ENCODE peak calls at places on chromosomes 2 and 18, in ten cellular contexts. One of them, this sample, is unnamed.

GRCh38 chr2:241991236-241991635 is 121.7 kb downstream of the RTP5 start:
- DNase-seq in stimulated activated CD8-positive, alpha-beta memory T cell treated with anti-CD3 and anti-CD28 coated beads, Interleukin-15, amount 100 ng/mL, for 24 hours: no peak
- DNase-seq in body of pancreas: no peak
- DNase-seq in stimulated activated CD4-positive, alpha-beta T cell treated with anti-CD3 and anti-CD28 coated beads, Interleukin-1b, Interleukin-23, amount 100 ng/mL, for 1 hour: no peak
- DNase-seq in COLO829: no peak
- DNase-seq in iPS DF 6.9: no peak
- DNase-seq in hippocampal formation: no peak
- DNase-seq in activated T-cell treated with anti-CD3 and anti-CD28 coated beads for 1 hour: no peak
- DNase-seq in nephron progenitor cell: no peak
- DNase-seq in cerebellar nuclear complex: no peak
- DNase-seq in this sample: no peak

GRCh38 chr2:157443795-157444642 is at the start of gene CYTIP:
- DNase-seq in stimulated activated CD8-positive, alpha-beta memory T cell treated with anti-CD3 and anti-CD28 coated beads, Interleukin-15, amount 100 ng/mL, for 24 hours: no peak
- DNase-seq in body of pancreas: peak
- DNase-seq in stimulated activated CD4-positive, alpha-beta T cell treated with anti-CD3 and anti-CD28 coated beads, Interleukin-1b, Interleukin-23, amount 100 ng/mL, for 1 hour: no peak
- DNase-seq in COLO829: no peak
- DNase-seq in iPS DF 6.9: no peak
- DNase-seq in hippocampal formation: no peak
- DNase-seq in activated T-cell treated with anti-CD3 and anti-CD28 coated beads for 1 hour: peak
- DNase-seq in nephron progenitor cell: no peak
- DNase-seq in cerebellar nuclear complex: no peak
- DNase-seq in this sample: no peak

GRCh38 chr2:174263989-174264388 is 15.7 kb upstream of the OLA1 start:
- DNase-seq in stimulated activated CD8-positive, alpha-beta memory T cell treated with anti-CD3 and anti-CD28 coated beads, Interleukin-15, amount 100 ng/mL, for 24 hours: no peak
- DNase-seq in body of pancreas: no peak
- DNase-seq in stimulated activated CD4-positive, alpha-beta T cell treated with anti-CD3 and anti-CD28 coated beads, Interleukin-1b, Interleukin-23, amount 100 ng/mL, for 1 hour: no peak
- DNase-seq in COLO829: peak
- DNase-seq in iPS DF 6.9: no peak
- DNase-seq in hippocampal formation: no peak
- DNase-seq in activated T-cell treated with anti-CD3 and anti-CD28 coated beads for 1 hour: no peak
- DNase-seq in nephron progenitor cell: no peak
- DNase-seq in cerebellar nuclear complex: no peak
- DNase-seq in this sample: no peak

GRCh38 chr2:112148477-112148876 is 10.3 kb downstream of the FBLN7 start:
- DNase-seq in stimulated activated CD8-positive, alpha-beta memory T cell treated with anti-CD3 and anti-CD28 coated beads, Interleukin-15, amount 100 ng/mL, for 24 hours: no peak
- DNase-seq in body of pancreas: no peak
- DNase-seq in stimulated activated CD4-positive, alpha-beta T cell treated with anti-CD3 and anti-CD28 coated beads, Interleukin-1b, Interleukin-23, amount 100 ng/mL, for 1 hour: no peak
- DNase-seq in COLO829: no peak
- DNase-seq in iPS DF 6.9: no peak
- DNase-seq in hippocampal formation: no peak
- DNase-seq in activated T-cell treated with anti-CD3 and anti-CD28 coated beads for 1 hour: no peak
- DNase-seq in nephron progenitor cell: no peak
- DNase-seq in cerebellar nuclear complex: no peak
- DNase-seq in this sample: no peak

GRCh38 chr2:3195865-3196504 is 181.6 kb downstream of the EIPR1 start:
- DNase-seq in stimulated activated CD8-positive, alpha-beta memory T cell treated with anti-CD3 and anti-CD28 coated beads, Interleukin-15, amount 100 ng/mL, for 24 hours: no peak
- DNase-seq in body of pancreas: no peak
- DNase-seq in stimulated activated CD4-positive, alpha-beta T cell treated with anti-CD3 and anti-CD28 coated beads, Interleukin-1b, Interleukin-23, amount 100 ng/mL, for 1 hour: no peak
- DNase-seq in COLO829: no peak
- DNase-seq in iPS DF 6.9: no peak
- DNase-seq in hippocampal formation: no peak
- DNase-seq in activated T-cell treated with anti-CD3 and anti-CD28 coated beads for 1 hour: no peak
- DNase-seq in nephron progenitor cell: no peak
- DNase-seq in cerebellar nuclear complex: no peak
- DNase-seq in this sample: no peak

GRCh38 chr2:214322662-214323061 is 88.2 kb upstream of the VWC2L start:
- DNase-seq in stimulated activated CD8-positive, alpha-beta memory T cell treated with anti-CD3 and anti-CD28 coated beads, Interleukin-15, amount 100 ng/mL, for 24 hours: no peak
- DNase-seq in body of pancreas: no peak
- DNase-seq in stimulated activated CD4-positive, alpha-beta T cell treated with anti-CD3 and anti-CD28 coated beads, Interleukin-1b, Interleukin-23, amount 100 ng/mL, for 1 hour: no peak
- DNase-seq in COLO829: no peak
- DNase-seq in iPS DF 6.9: no peak
- DNase-seq in hippocampal formation: no peak
- DNase-seq in activated T-cell treated with anti-CD3 and anti-CD28 coated beads for 1 hour: no peak
- DNase-seq in nephron progenitor cell: no peak
- DNase-seq in cerebellar nuclear complex: no peak
- DNase-seq in this sample: no peak

GRCh38 chr2:133849341-133849740 is 281.1 kb upstream of the NCKAP5 start:
- DNase-seq in stimulated activated CD8-positive, alpha-beta memory T cell treated with anti-CD3 and anti-CD28 coated beads, Interleukin-15, amount 100 ng/mL, for 24 hours: no peak
- DNase-seq in body of pancreas: no peak
- DNase-seq in stimulated activated CD4-positive, alpha-beta T cell treated with anti-CD3 and anti-CD28 coated beads, Interleukin-1b, Interleukin-23, amount 100 ng/mL, for 1 hour: no peak
- DNase-seq in COLO829: no peak
- DNase-seq in iPS DF 6.9: no peak
- DNase-seq in hippocampal formation: no peak
- DNase-seq in activated T-cell treated with anti-CD3 and anti-CD28 coated beads for 1 hour: no peak
- DNase-seq in nephron progenitor cell: no peak
- DNase-seq in cerebellar nuclear complex: no peak
- DNase-seq in this sample: no peak

GRCh38 chr2:120733238-120733942 is 2.3 kb upstream of the GLI2 start:
- DNase-seq in stimulated activated CD8-positive, alpha-beta memory T cell treated with anti-CD3 and anti-CD28 coated beads, Interleukin-15, amount 100 ng/mL, for 24 hours: no peak
- DNase-seq in body of pancreas: no peak
- DNase-seq in stimulated activated CD4-positive, alpha-beta T cell treated with anti-CD3 and anti-CD28 coated beads, Interleukin-1b, Interleukin-23, amount 100 ng/mL, for 1 hour: no peak
- DNase-seq in COLO829: no peak
- DNase-seq in iPS DF 6.9: no peak
- DNase-seq in hippocampal formation: no peak
- DNase-seq in activated T-cell treated with anti-CD3 and anti-CD28 coated beads for 1 hour: no peak
- DNase-seq in nephron progenitor cell: no peak
- DNase-seq in cerebellar nuclear complex: no peak
- DNase-seq in this sample: no peak

GRCh38 chr2:96114546-96114902 is 1.8 kb downstream of the ADRA2B start:
- DNase-seq in stimulated activated CD8-positive, alpha-beta memory T cell treated with anti-CD3 and anti-CD28 coated beads, Interleukin-15, amount 100 ng/mL, for 24 hours: no peak
- DNase-seq in body of pancreas: no peak
- DNase-seq in stimulated activated CD4-positive, alpha-beta T cell treated with anti-CD3 and anti-CD28 coated beads, Interleukin-1b, Interleukin-23, amount 100 ng/mL, for 1 hour: no peak
- DNase-seq in COLO829: no peak
- DNase-seq in iPS DF 6.9: no peak
- DNase-seq in hippocampal formation: no peak
- DNase-seq in activated T-cell treated with anti-CD3 and anti-CD28 coated beads for 1 hour: no peak
- DNase-seq in nephron progenitor cell: no peak
- DNase-seq in cerebellar nuclear complex: no peak
- DNase-seq in this sample: no peak

GRCh38 chr2:113406114-113406513 is 31.4 kb upstream of the ZNG1B start:
- DNase-seq in stimulated activated CD8-positive, alpha-beta memory T cell treated with anti-CD3 and anti-CD28 coated beads, Interleukin-15, amount 100 ng/mL, for 24 hours: no peak
- DNase-seq in body of pancreas: no peak
- DNase-seq in stimulated activated CD4-positive, alpha-beta T cell treated with anti-CD3 and anti-CD28 coated beads, Interleukin-1b, Interleukin-23, amount 100 ng/mL, for 1 hour: no peak
- DNase-seq in COLO829: no peak
- DNase-seq in iPS DF 6.9: no peak
- DNase-seq in hippocampal formation: no peak
- DNase-seq in activated T-cell treated with anti-CD3 and anti-CD28 coated beads for 1 hour: no peak
- DNase-seq in nephron progenitor cell: peak
- DNase-seq in cerebellar nuclear complex: no peak
- DNase-seq in this sample: no peak

GRCh38 chr2:96945011-96945410 is 41.4 kb downstream of the FAM178B start:
- DNase-seq in stimulated activated CD8-positive, alpha-beta memory T cell treated with anti-CD3 and anti-CD28 coated beads, Interleukin-15, amount 100 ng/mL, for 24 hours: no peak
- DNase-seq in body of pancreas: no peak
- DNase-seq in stimulated activated CD4-positive, alpha-beta T cell treated with anti-CD3 and anti-CD28 coated beads, Interleukin-1b, Interleukin-23, amount 100 ng/mL, for 1 hour: no peak
- DNase-seq in COLO829: no peak
- DNase-seq in iPS DF 6.9: no peak
- DNase-seq in hippocampal formation: no peak
- DNase-seq in activated T-cell treated with anti-CD3 and anti-CD28 coated beads for 1 hour: no peak
- DNase-seq in nephron progenitor cell: no peak
- DNase-seq in cerebellar nuclear complex: no peak
- DNase-seq in this sample: no peak

GRCh38 chr2:223060201-223060825 is 8.3 kb downstream of the KCNE4 start:
- DNase-seq in stimulated activated CD8-positive, alpha-beta memory T cell treated with anti-CD3 and anti-CD28 coated beads, Interleukin-15, amount 100 ng/mL, for 24 hours: no peak
- DNase-seq in body of pancreas: no peak
- DNase-seq in stimulated activated CD4-positive, alpha-beta T cell treated with anti-CD3 and anti-CD28 coated beads, Interleukin-1b, Interleukin-23, amount 100 ng/mL, for 1 hour: no peak
- DNase-seq in COLO829: no peak
- DNase-seq in iPS DF 6.9: no peak
- DNase-seq in hippocampal formation: no peak
- DNase-seq in activated T-cell treated with anti-CD3 and anti-CD28 coated beads for 1 hour: no peak
- DNase-seq in nephron progenitor cell: no peak
- DNase-seq in cerebellar nuclear complex: no peak
- DNase-seq in this sample: no peak

GRCh38 chr2:225768741-225769140 is 369.2 kb downstream of the NYAP2 start:
- DNase-seq in stimulated activated CD8-positive, alpha-beta memory T cell treated with anti-CD3 and anti-CD28 coated beads, Interleukin-15, amount 100 ng/mL, for 24 hours: no peak
- DNase-seq in body of pancreas: no peak
- DNase-seq in stimulated activated CD4-positive, alpha-beta T cell treated with anti-CD3 and anti-CD28 coated beads, Interleukin-1b, Interleukin-23, amount 100 ng/mL, for 1 hour: no peak
- DNase-seq in COLO829: no peak
- DNase-seq in iPS DF 6.9: no peak
- DNase-seq in hippocampal formation: no peak
- DNase-seq in activated T-cell treated with anti-CD3 and anti-CD28 coated beads for 1 hour: no peak
- DNase-seq in nephron progenitor cell: no peak
- DNase-seq in cerebellar nuclear complex: no peak
- DNase-seq in this sample: no peak

GRCh38 chr2:221285156-221285555 is 286.9 kb downstream of the EPHA4 start:
- DNase-seq in stimulated activated CD8-positive, alpha-beta memory T cell treated with anti-CD3 and anti-CD28 coated beads, Interleukin-15, amount 100 ng/mL, for 24 hours: no peak
- DNase-seq in body of pancreas: no peak
- DNase-seq in stimulated activated CD4-positive, alpha-beta T cell treated with anti-CD3 and anti-CD28 coated beads, Interleukin-1b, Interleukin-23, amount 100 ng/mL, for 1 hour: no peak
- DNase-seq in COLO829: no peak
- DNase-seq in iPS DF 6.9: no peak
- DNase-seq in hippocampal formation: no peak
- DNase-seq in activated T-cell treated with anti-CD3 and anti-CD28 coated beads for 1 hour: no peak
- DNase-seq in nephron progenitor cell: no peak
- DNase-seq in cerebellar nuclear complex: no peak
- DNase-seq in this sample: no peak

GRCh38 chr2:226984461-226985226 is 148.8 kb downstream of the RHBDD1 start:
- DNase-seq in stimulated activated CD8-positive, alpha-beta memory T cell treated with anti-CD3 and anti-CD28 coated beads, Interleukin-15, amount 100 ng/mL, for 24 hours: no peak
- DNase-seq in body of pancreas: no peak
- DNase-seq in stimulated activated CD4-positive, alpha-beta T cell treated with anti-CD3 and anti-CD28 coated beads, Interleukin-1b, Interleukin-23, amount 100 ng/mL, for 1 hour: no peak
- DNase-seq in COLO829: no peak
- DNase-seq in iPS DF 6.9: no peak
- DNase-seq in hippocampal formation: no peak
- DNase-seq in activated T-cell treated with anti-CD3 and anti-CD28 coated beads for 1 hour: no peak
- DNase-seq in nephron progenitor cell: no peak
- DNase-seq in cerebellar nuclear complex: no peak
- DNase-seq in this sample: no peak

GRCh38 chr18:23883277-23883790 is 131.2 kb upstream of the TTC39C start:
- DNase-seq in stimulated activated CD8-positive, alpha-beta memory T cell treated with anti-CD3 and anti-CD28 coated beads, Interleukin-15, amount 100 ng/mL, for 24 hours: no peak
- DNase-seq in body of pancreas: no peak
- DNase-seq in stimulated activated CD4-positive, alpha-beta T cell treated with anti-CD3 and anti-CD28 coated beads, Interleukin-1b, Interleukin-23, amount 100 ng/mL, for 1 hour: no peak
- DNase-seq in COLO829: no peak
- DNase-seq in iPS DF 6.9: no peak
- DNase-seq in hippocampal formation: no peak
- DNase-seq in activated T-cell treated with anti-CD3 and anti-CD28 coated beads for 1 hour: no peak
- DNase-seq in nephron progenitor cell: no peak
- DNase-seq in cerebellar nuclear complex: no peak
- DNase-seq in this sample: no peak

GRCh38 chr2:5846881-5847280 is 154.7 kb downstream of the SOX11 start:
- DNase-seq in stimulated activated CD8-positive, alpha-beta memory T cell treated with anti-CD3 and anti-CD28 coated beads, Interleukin-15, amount 100 ng/mL, for 24 hours: no peak
- DNase-seq in body of pancreas: no peak
- DNase-seq in stimulated activated CD4-positive, alpha-beta T cell treated with anti-CD3 and anti-CD28 coated beads, Interleukin-1b, Interleukin-23, amount 100 ng/mL, for 1 hour: no peak
- DNase-seq in COLO829: peak
- DNase-seq in iPS DF 6.9: no peak
- DNase-seq in hippocampal formation: no peak
- DNase-seq in activated T-cell treated with anti-CD3 and anti-CD28 coated beads for 1 hour: no peak
- DNase-seq in nephron progenitor cell: no peak
- DNase-seq in cerebellar nuclear complex: no peak
- DNase-seq in this sample: no peak

GRCh38 chr2:241561811-241562210 is 3.3 kb downstream of the BOK start:
- DNase-seq in stimulated activated CD8-positive, alpha-beta memory T cell treated with anti-CD3 and anti-CD28 coated beads, Interleukin-15, amount 100 ng/mL, for 24 hours: no peak
- DNase-seq in body of pancreas: peak
- DNase-seq in stimulated activated CD4-positive, alpha-beta T cell treated with anti-CD3 and anti-CD28 coated beads, Interleukin-1b, Interleukin-23, amount 100 ng/mL, for 1 hour: no peak
- DNase-seq in COLO829: no peak
- DNase-seq in iPS DF 6.9: no peak
- DNase-seq in hippocampal formation: peak
- DNase-seq in activated T-cell treated with anti-CD3 and anti-CD28 coated beads for 1 hour: no peak
- DNase-seq in nephron progenitor cell: no peak
- DNase-seq in cerebellar nuclear complex: no peak
- DNase-seq in this sample: no peak

GRCh38 chr18:41326311-41326710 is 628.7 kb upstream of the PIK3C3 start:
- DNase-seq in stimulated activated CD8-positive, alpha-beta memory T cell treated with anti-CD3 and anti-CD28 coated beads, Interleukin-15, amount 100 ng/mL, for 24 hours: no peak
- DNase-seq in body of pancreas: no peak
- DNase-seq in stimulated activated CD4-positive, alpha-beta T cell treated with anti-CD3 and anti-CD28 coated beads, Interleukin-1b, Interleukin-23, amount 100 ng/mL, for 1 hour: no peak
- DNase-seq in COLO829: no peak
- DNase-seq in iPS DF 6.9: no peak
- DNase-seq in hippocampal formation: no peak
- DNase-seq in activated T-cell treated with anti-CD3 and anti-CD28 coated beads for 1 hour: no peak
- DNase-seq in nephron progenitor cell: no peak
- DNase-seq in cerebellar nuclear complex: no peak
- DNase-seq in this sample: no peak

GRCh38 chr2:182280128-182280527 is 146.7 kb downstream of the PDE1A start:
- DNase-seq in stimulated activated CD8-positive, alpha-beta memory T cell treated with anti-CD3 and anti-CD28 coated beads, Interleukin-15, amount 100 ng/mL, for 24 hours: no peak
- DNase-seq in body of pancreas: no peak
- DNase-seq in stimulated activated CD4-positive, alpha-beta T cell treated with anti-CD3 and anti-CD28 coated beads, Interleukin-1b, Interleukin-23, amount 100 ng/mL, for 1 hour: no peak
- DNase-seq in COLO829: no peak
- DNase-seq in iPS DF 6.9: no peak
- DNase-seq in hippocampal formation: no peak
- DNase-seq in activated T-cell treated with anti-CD3 and anti-CD28 coated beads for 1 hour: no peak
- DNase-seq in nephron progenitor cell: no peak
- DNase-seq in cerebellar nuclear complex: no peak
- DNase-seq in this sample: no peak

GRCh38 chr2:157989227-157989626 is 112.4 kb upstream of the UPP2 start:
- DNase-seq in stimulated activated CD8-positive, alpha-beta memory T cell treated with anti-CD3 and anti-CD28 coated beads, Interleukin-15, amount 100 ng/mL, for 24 hours: no peak
- DNase-seq in body of pancreas: no peak
- DNase-seq in stimulated activated CD4-positive, alpha-beta T cell treated with anti-CD3 and anti-CD28 coated beads, Interleukin-1b, Interleukin-23, amount 100 ng/mL, for 1 hour: no peak
- DNase-seq in COLO829: no peak
- DNase-seq in iPS DF 6.9: no peak
- DNase-seq in hippocampal formation: peak
- DNase-seq in activated T-cell treated with anti-CD3 and anti-CD28 coated beads for 1 hour: no peak
- DNase-seq in nephron progenitor cell: no peak
- DNase-seq in cerebellar nuclear complex: no peak
- DNase-seq in this sample: no peak

GRCh38 chr2:1937066-1937465 is 192.8 kb upstream of the PXDN start:
- DNase-seq in stimulated activated CD8-positive, alpha-beta memory T cell treated with anti-CD3 and anti-CD28 coated beads, Interleukin-15, amount 100 ng/mL, for 24 hours: no peak
- DNase-seq in body of pancreas: no peak
- DNase-seq in stimulated activated CD4-positive, alpha-beta T cell treated with anti-CD3 and anti-CD28 coated beads, Interleukin-1b, Interleukin-23, amount 100 ng/mL, for 1 hour: no peak
- DNase-seq in COLO829: no peak
- DNase-seq in iPS DF 6.9: no peak
- DNase-seq in hippocampal formation: no peak
- DNase-seq in activated T-cell treated with anti-CD3 and anti-CD28 coated beads for 1 hour: no peak
- DNase-seq in nephron progenitor cell: no peak
- DNase-seq in cerebellar nuclear complex: no peak
- DNase-seq in this sample: no peak

GRCh38 chr18:35141077-35141476 is 99.8 kb upstream of the ZNF397 start:
- DNase-seq in stimulated activated CD8-positive, alpha-beta memory T cell treated with anti-CD3 and anti-CD28 coated beads, Interleukin-15, amount 100 ng/mL, for 24 hours: no peak
- DNase-seq in body of pancreas: no peak
- DNase-seq in stimulated activated CD4-positive, alpha-beta T cell treated with anti-CD3 and anti-CD28 coated beads, Interleukin-1b, Interleukin-23, amount 100 ng/mL, for 1 hour: no peak
- DNase-seq in COLO829: no peak
- DNase-seq in iPS DF 6.9: no peak
- DNase-seq in hippocampal formation: no peak
- DNase-seq in activated T-cell treated with anti-CD3 and anti-CD28 coated beads for 1 hour: no peak
- DNase-seq in nephron progenitor cell: no peak
- DNase-seq in cerebellar nuclear complex: no peak
- DNase-seq in this sample: no peak

GRCh38 chr18:79857082-79857661 is 59.4 kb downstream of the KCNG2 start:
- DNase-seq in stimulated activated CD8-positive, alpha-beta memory T cell treated with anti-CD3 and anti-CD28 coated beads, Interleukin-15, amount 100 ng/mL, for 24 hours: no peak
- DNase-seq in body of pancreas: peak
- DNase-seq in stimulated activated CD4-positive, alpha-beta T cell treated with anti-CD3 and anti-CD28 coated beads, Interleukin-1b, Interleukin-23, amount 100 ng/mL, for 1 hour: no peak
- DNase-seq in COLO829: peak
- DNase-seq in iPS DF 6.9: no peak
- DNase-seq in hippocampal formation: no peak
- DNase-seq in activated T-cell treated with anti-CD3 and anti-CD28 coated beads for 1 hour: no peak
- DNase-seq in nephron progenitor cell: no peak
- DNase-seq in cerebellar nuclear complex: no peak
- DNase-seq in this sample: peak

GRCh38 chr18:47334966-47335365 is 83.5 kb upstream of the SKOR2 start:
- DNase-seq in stimulated activated CD8-positive, alpha-beta memory T cell treated with anti-CD3 and anti-CD28 coated beads, Interleukin-15, amount 100 ng/mL, for 24 hours: no peak
- DNase-seq in body of pancreas: no peak
- DNase-seq in stimulated activated CD4-positive, alpha-beta T cell treated with anti-CD3 and anti-CD28 coated beads, Interleukin-1b, Interleukin-23, amount 100 ng/mL, for 1 hour: no peak
- DNase-seq in COLO829: no peak
- DNase-seq in iPS DF 6.9: no peak
- DNase-seq in hippocampal formation: no peak
- DNase-seq in activated T-cell treated with anti-CD3 and anti-CD28 coated beads for 1 hour: no peak
- DNase-seq in nephron progenitor cell: no peak
- DNase-seq in cerebellar nuclear complex: no peak
- DNase-seq in this sample: no peak

GRCh38 chr2:106356291-106356690 is 111.9 kb downstream of the RGPD3 start:
- DNase-seq in stimulated activated CD8-positive, alpha-beta memory T cell treated with anti-CD3 and anti-CD28 coated beads, Interleukin-15, amount 100 ng/mL, for 24 hours: no peak
- DNase-seq in body of pancreas: no peak
- DNase-seq in stimulated activated CD4-positive, alpha-beta T cell treated with anti-CD3 and anti-CD28 coated beads, Interleukin-1b, Interleukin-23, amount 100 ng/mL, for 1 hour: no peak
- DNase-seq in COLO829: no peak
- DNase-seq in iPS DF 6.9: no peak
- DNase-seq in hippocampal formation: no peak
- DNase-seq in activated T-cell treated with anti-CD3 and anti-CD28 coated beads for 1 hour: no peak
- DNase-seq in nephron progenitor cell: no peak
- DNase-seq in cerebellar nuclear complex: no peak
- DNase-seq in this sample: no peak

GRCh38 chr2:188328419-188328818 is 36.7 kb downstream of the GULP1 start:
- DNase-seq in stimulated activated CD8-positive, alpha-beta memory T cell treated with anti-CD3 and anti-CD28 coated beads, Interleukin-15, amount 100 ng/mL, for 24 hours: no peak
- DNase-seq in body of pancreas: no peak
- DNase-seq in stimulated activated CD4-positive, alpha-beta T cell treated with anti-CD3 and anti-CD28 coated beads, Interleukin-1b, Interleukin-23, amount 100 ng/mL, for 1 hour: no peak
- DNase-seq in COLO829: no peak
- DNase-seq in iPS DF 6.9: no peak
- DNase-seq in hippocampal formation: no peak
- DNase-seq in activated T-cell treated with anti-CD3 and anti-CD28 coated beads for 1 hour: no peak
- DNase-seq in nephron progenitor cell: no peak
- DNase-seq in cerebellar nuclear complex: no peak
- DNase-seq in this sample: no peak

GRCh38 chr2:217551229-217551909 is 451.4 kb downstream of the TNS1 start:
- DNase-seq in stimulated activated CD8-positive, alpha-beta memory T cell treated with anti-CD3 and anti-CD28 coated beads, Interleukin-15, amount 100 ng/mL, for 24 hours: no peak
- DNase-seq in body of pancreas: no peak
- DNase-seq in stimulated activated CD4-positive, alpha-beta T cell treated with anti-CD3 and anti-CD28 coated beads, Interleukin-1b, Interleukin-23, amount 100 ng/mL, for 1 hour: no peak
- DNase-seq in COLO829: peak
- DNase-seq in iPS DF 6.9: no peak
- DNase-seq in hippocampal formation: no peak
- DNase-seq in activated T-cell treated with anti-CD3 and anti-CD28 coated beads for 1 hour: no peak
- DNase-seq in nephron progenitor cell: no peak
- DNase-seq in cerebellar nuclear complex: no peak
- DNase-seq in this sample: no peak